ENCODE peak calls at places on chromosomes 1 and 21, in nine cellular contexts. One of them, this sample, is unnamed.

GRCh38 chr1:22875851-22876250 is 96.8 kb downstream of the LACTBL1 start:
- DNase-seq in COR-L47: no peak
- DNase-seq in activated CD4-positive, alpha-beta T cell treated with anti-CD3 and anti-CD28 coated beads, Interleukin-2, amount 50 U/mL, for 24 hours: no peak
- DNase-seq in germinal center: no peak
- DNase-seq in amygdala: no peak
- DNase-seq in astrocyte of the spinal cord: no peak
- DNase-seq in T follicular helper cell: no peak
- DNase-seq in H7: no peak
- DNase-seq in glutamatergic neuron: no peak
- DNase-seq in this sample: no peak

GRCh38 chr1:12411747-12412146 is 181.9 kb downstream of the VPS13D start:
- DNase-seq in activated CD4-positive, alpha-beta T cell treated with anti-CD3 and anti-CD28 coated beads, Interleukin-2, amount 50 U/mL, for 24 hours: no peak
- DNase-seq in T follicular helper cell: no peak
- DNase-seq in amygdala: no peak
- DNase-seq in astrocyte of the spinal cord: no peak
- DNase-seq in germinal center: no peak
- DNase-seq in glutamatergic neuron: no peak
- DNase-seq in H7: no peak
- DNase-seq in COR-L47: no peak
- DNase-seq in this sample: no peak

GRCh38 chr21:34073749-34074282 is 438 bp downstream of the MRPS6 start:
- DNase-seq in amygdala: no peak
- DNase-seq in astrocyte of the spinal cord: no peak
- DNase-seq in germinal center: peak
- DNase-seq in H7: peak
- DNase-seq in activated CD4-positive, alpha-beta T cell treated with anti-CD3 and anti-CD28 coated beads, Interleukin-2, amount 50 U/mL, for 24 hours: peak
- DNase-seq in T follicular helper cell: peak
- DNase-seq in COR-L47: peak
- DNase-seq in glutamatergic neuron: peak
- DNase-seq in this sample: peak

GRCh38 chr1:42055061-42055460 is 98.1 kb upstream of the GUCA2B start:
- DNase-seq in T follicular helper cell: no peak
- DNase-seq in astrocyte of the spinal cord: no peak
- DNase-seq in glutamatergic neuron: no peak
- DNase-seq in activated CD4-positive, alpha-beta T cell treated with anti-CD3 and anti-CD28 coated beads, Interleukin-2, amount 50 U/mL, for 24 hours: no peak
- DNase-seq in amygdala: no peak
- DNase-seq in germinal center: no peak
- DNase-seq in COR-L47: no peak
- DNase-seq in H7: no peak
- DNase-seq in this sample: no peak

GRCh38 chr1:57295326-57295725 is 128.5 kb downstream of the DAB1 start:
- DNase-seq in amygdala: no peak
- DNase-seq in H7: no peak
- DNase-seq in glutamatergic neuron: no peak
- DNase-seq in activated CD4-positive, alpha-beta T cell treated with anti-CD3 and anti-CD28 coated beads, Interleukin-2, amount 50 U/mL, for 24 hours: no peak
- DNase-seq in COR-L47: no peak
- DNase-seq in T follicular helper cell: no peak
- DNase-seq in germinal center: no peak
- DNase-seq in astrocyte of the spinal cord: no peak
- DNase-seq in this sample: no peak

GRCh38 chr1:205066221-205066818 is 17.9 kb downstream of the TMEM81 start:
- DNase-seq in germinal center: no peak
- DNase-seq in activated CD4-positive, alpha-beta T cell treated with anti-CD3 and anti-CD28 coated beads, Interleukin-2, amount 50 U/mL, for 24 hours: no peak
- DNase-seq in COR-L47: no peak
- DNase-seq in amygdala: no peak
- DNase-seq in astrocyte of the spinal cord: no peak
- DNase-seq in T follicular helper cell: no peak
- DNase-seq in glutamatergic neuron: no peak
- DNase-seq in H7: peak
- DNase-seq in this sample: no peak

GRCh38 chr21:30629173-30629572 is 5.8 kb upstream of the KRTAP20-2 start:
- DNase-seq in astrocyte of the spinal cord: no peak
- DNase-seq in COR-L47: no peak
- DNase-seq in T follicular helper cell: no peak
- DNase-seq in germinal center: no peak
- DNase-seq in activated CD4-positive, alpha-beta T cell treated with anti-CD3 and anti-CD28 coated beads, Interleukin-2, amount 50 U/mL, for 24 hours: no peak
- DNase-seq in glutamatergic neuron: no peak
- DNase-seq in H7: no peak
- DNase-seq in amygdala: no peak
- DNase-seq in this sample: no peak

GRCh38 chr21:35909456-35910178 is 150.7 kb downstream of the SETD4 start:
- DNase-seq in COR-L47: no peak
- DNase-seq in T follicular helper cell: no peak
- DNase-seq in glutamatergic neuron: no peak
- DNase-seq in H7: no peak
- DNase-seq in germinal center: peak
- DNase-seq in astrocyte of the spinal cord: peak
- DNase-seq in activated CD4-positive, alpha-beta T cell treated with anti-CD3 and anti-CD28 coated beads, Interleukin-2, amount 50 U/mL, for 24 hours: no peak
- DNase-seq in amygdala: no peak
- DNase-seq in this sample: no peak

GRCh38 chr1:61191140-61191720 is 108.9 kb downstream of the NFIA start:
- DNase-seq in glutamatergic neuron: no peak
- DNase-seq in COR-L47: no peak
- DNase-seq in T follicular helper cell: no peak
- DNase-seq in amygdala: no peak
- DNase-seq in astrocyte of the spinal cord: no peak
- DNase-seq in activated CD4-positive, alpha-beta T cell treated with anti-CD3 and anti-CD28 coated beads, Interleukin-2, amount 50 U/mL, for 24 hours: no peak
- DNase-seq in germinal center: no peak
- DNase-seq in H7: no peak
- DNase-seq in this sample: no peak

GRCh38 chr1:19922015-19922688 is 1.3 kb downstream of the PLA2G2E start:
- DNase-seq in T follicular helper cell: no peak
- DNase-seq in astrocyte of the spinal cord: no peak
- DNase-seq in glutamatergic neuron: no peak
- DNase-seq in amygdala: no peak
- DNase-seq in activated CD4-positive, alpha-beta T cell treated with anti-CD3 and anti-CD28 coated beads, Interleukin-2, amount 50 U/mL, for 24 hours: no peak
- DNase-seq in COR-L47: no peak
- DNase-seq in germinal center: no peak
- DNase-seq in H7: peak
- DNase-seq in this sample: no peak

GRCh38 chr1:8315573-8316475 is 2.1 kb upstream of the SLC45A1 start:
- DNase-seq in H7: peak
- DNase-seq in germinal center: no peak
- DNase-seq in astrocyte of the spinal cord: no peak
- DNase-seq in COR-L47: no peak
- DNase-seq in activated CD4-positive, alpha-beta T cell treated with anti-CD3 and anti-CD28 coated beads, Interleukin-2, amount 50 U/mL, for 24 hours: no peak
- DNase-seq in glutamatergic neuron: no peak
- DNase-seq in T follicular helper cell: no peak
- DNase-seq in amygdala: no peak
- DNase-seq in this sample: no peak